ENCODE peak calls at places on chromosomes 2 and 18, in nine cellular contexts. J is psoas muscle, U is cardiac muscle cell, M is GM23338, S is uterus, V is heart left ventricle, F is endodermal cell, X is SK-N-SH, K is tibial nerve. O is an unnamed sample.

GRCh38 chr18:52054301-52054700 is 285.7 kb upstream of the DCC start:
- DNase-seq in M (no peak), K (no peak), J (no peak), S (no peak), F (no peak), X (no peak), V (no peak), U (no peak), O (no peak)

GRCh38 chr18:902179-902718 is 2.4 kb upstream of the ADCYAP1 start:
- DNase-seq in V (no peak), S (no peak), U (peak; percentile 69), K (no peak), X (no peak), M (peak; percentile 52), F (peak; percentile 59), J (no peak), O (no peak)

GRCh38 chr2:211879323-211879722 is 659.3 kb downstream of the ERBB4 start:
- DNase-seq in F (no peak), V (no peak), S (no peak), U (peak; percentile 0), M (peak; percentile 27), X (peak; percentile 10), J (no peak), K (no peak), O (no peak)

GRCh38 chr2:21438949-21439348 is 315.2 kb downstream of the TDRD15 start:
- DNase-seq in J (no peak), X (no peak), K (no peak), U (peak; percentile 1), M (no peak), S (no peak), V (no peak), F (no peak), O (peak; percentile 14)

GRCh38 chr2:16394072-16394985 is 271.3 kb downstream of the CYRIA start:
- DNase-seq in J (no peak), F (no peak), M (no peak), S (no peak), U (no peak), V (no peak), K (no peak), X (peak; percentile 62), O (no peak)

GRCh38 chr2:97714950-97715652 is 1.7 kb downstream of the ZAP70 start:
- DNase-seq in V (no peak), X (no peak), K (no peak), U (no peak), F (peak; percentile 48), S (no peak), J (no peak), M (no peak), O (no peak)

GRCh38 chr2:216950547-216950946 is 90.7 kb upstream of the TNP1 start:
- DNase-seq in M (no peak), S (no peak), U (no peak), F (no peak), X (no peak), V (no peak), J (no peak), K (no peak), O (no peak)

GRCh38 chr2:178449700-178450573 is 1.0 kb downstream of the PRKRA start:
- DNase-seq in F (no peak), M (no peak), X (no peak), J (no peak), K (no peak), U (peak; percentile 8), S (no peak), V (no peak), O (no peak)

GRCh38 chr2:160061533-160062282 is 707 bp downstream of the PLA2R1 start:
- DNase-seq in J (no peak), F (no peak), V (no peak), X (peak; percentile 32), S (peak; percentile 34), K (no peak), U (peak; percentile 25), M (peak; percentile 41), O (no peak)

GRCh38 chr2:96353606-96354095 is 18.1 kb downstream of the NCAPH start:
- DNase-seq in K (no peak), J (no peak), X (no peak), M (no peak), S (no peak), F (no peak), U (peak; percentile 41), V (peak; percentile 51), O (no peak)

GRCh38 chr18:23689616-23690504 is 607 bp downstream of the LAMA3 start:
- DNase-seq in U (no peak), X (no peak), F (peak; percentile 81), J (no peak), V (peak; percentile 13), S (peak; percentile 31), M (peak; percentile 47), K (no peak), O (no peak)

GRCh38 chr2:7730449-7730848 is 813.2 kb downstream of the RNF144A start:
- DNase-seq in F (no peak), V (no peak), K (no peak), X (no peak), J (no peak), S (no peak), U (no peak), M (no peak), O (no peak)

GRCh38 chr18:23059541-23060465 is 75.5 kb upstream of the CABLES1 start:
- DNase-seq in M (peak; percentile 37), X (no peak), U (no peak), V (no peak), F (peak; percentile 54), J (no peak), S (no peak), K (no peak), O (no peak)

GRCh38 chr2:237181844-237182243 is 96.2 kb downstream of the COPS8 start:
- DNase-seq in M (no peak), F (no peak), J (no peak), X (no peak), V (no peak), S (peak; percentile 74), U (peak; percentile 89), K (peak; percentile 47), O (peak; percentile 72)

GRCh38 chr2:236623816-236624215 is 54.2 kb downstream of the ACKR3 start:
- DNase-seq in K (no peak), F (no peak), V (no peak), M (peak; percentile 24), X (no peak), J (no peak), S (no peak), U (no peak), O (no peak)

GRCh38 chr18:76475450-76476203 is 19.4 kb downstream of the ZNF516 start:
- DNase-seq in V (no peak), X (peak; percentile 53), S (no peak), U (no peak), F (no peak), J (no peak), M (no peak), K (no peak), O (no peak)

GRCh38 chr2:188414412-188414811 is 122.7 kb downstream of the GULP1 start:
- DNase-seq in V (no peak), M (no peak), F (no peak), X (no peak), S (no peak), K (no peak), U (peak; percentile 62), J (no peak), O (no peak)

GRCh38 chr18:12657849-12658829 is at the start of gene SPIRE1:
- DNase-seq in X (peak; percentile 93), F (peak; percentile 83), M (peak; percentile 82), J (peak; percentile 76), U (peak; percentile 79), V (peak; percentile 82), S (peak; percentile 55), K (peak; percentile 24), O (no peak)

GRCh38 chr2:200421270-200421669 is 88.6 kb downstream of the KCTD18 start:
- DNase-seq in S (no peak), X (no peak), F (no peak), K (no peak), V (no peak), J (no peak), U (no peak), M (no peak), O (no peak)
- H3K36me3 ChIP-seq in S (no peaks in the 10 kb centered on the region), X (peaks cover 45% of the 10 kb centered on the region), F (peaks cover 50% of the 10 kb centered on the region), K (peaks cover 55% of the 10 kb centered on the region), V (peaks cover 52% of the 10 kb centered on the region), J (peaks cover 75% of the 10 kb centered on the region), U (peaks cover 3% of the 10 kb centered on the region), M (peaks cover 38% of the 10 kb centered on the region), O (no peaks in the 10 kb centered on the region)

DNA sequence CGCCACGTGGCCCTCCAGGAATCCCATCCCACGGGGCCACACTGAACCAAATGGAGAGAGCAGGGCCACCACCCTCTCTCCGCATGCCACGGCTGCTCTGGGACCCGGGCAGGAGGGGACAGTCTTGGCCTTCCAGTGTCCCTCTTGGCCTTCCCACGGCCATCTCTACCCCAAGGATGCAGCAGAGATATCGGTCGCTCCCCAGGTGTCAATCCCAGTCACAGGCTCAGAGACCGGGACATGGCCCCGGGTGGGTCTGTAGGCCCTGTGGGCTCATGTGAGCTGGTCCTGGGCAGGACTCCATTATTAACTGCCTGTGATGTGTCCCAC is 15.3 kb downstream of the CAPN10 start:
- DNase-seq in M (no peak), K (no peak), X (no peak), V (no peak), J (peak; percentile 4), U (no peak), S (no peak), F (no peak), O (no peak)
- TF ChIP-seq CTCF in M (no peak), K (no peak), X (no peak), V (no peak), J (no peak), U (no peak), S (no peak), F (no peak), O (no peak)

GRCh38 chr18:31877900-31878299 is 65.0 kb downstream of the TRAPPC8 start:
- DNase-seq in X (no peak), V (no peak), S (no peak), M (no peak), J (no peak), F (no peak), K (no peak), U (no peak), O (no peak)
- H3K36me3 ChIP-seq in X (peaks cover 26% of the 10 kb centered on the region), V (peaks cover 78% of the 10 kb centered on the region), S (no peaks in the 10 kb centered on the region), M (peaks cover 20% of the 10 kb centered on the region), J (peaks cover 51% of the 10 kb centered on the region), F (peaks cover 85% of the 10 kb centered on the region), K (peaks cover 90% of the 10 kb centered on the region), U (peaks cover 24% of the 10 kb centered on the region), O (no peaks in the 10 kb centered on the region)

GRCh38 chr18:5839102-5839501 is 56.2 kb downstream of the TMEM200C start:
- DNase-seq in V (no peak), M (no peak), X (no peak), J (no peak), F (no peak), S (no peak), U (no peak), K (no peak), O (no peak)

GRCh38 chr18:5842653-5843052 is 52.7 kb downstream of the TMEM200C start:
- DNase-seq in U (no peak), X (no peak), K (no peak), F (no peak), J (no peak), V (no peak), M (peak; percentile 26), S (no peak), O (no peak)

DNA sequence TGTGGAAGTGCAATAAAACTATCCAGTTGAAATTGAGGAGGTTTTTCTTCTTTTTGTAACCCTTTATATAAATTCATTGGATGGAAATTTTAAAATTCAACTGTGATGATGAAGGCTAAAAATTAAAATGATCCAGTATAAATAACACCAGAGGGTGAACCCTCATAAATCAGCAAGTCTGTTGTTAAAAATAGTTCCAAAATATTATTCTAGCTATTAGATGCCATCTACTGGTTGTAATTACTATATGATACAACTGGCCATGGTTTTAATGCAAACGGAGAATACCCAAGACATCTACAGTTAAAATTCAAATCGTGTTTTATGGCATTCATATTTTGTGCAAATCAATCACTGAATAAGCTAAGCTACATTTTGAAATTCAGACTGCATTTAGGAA is 53.8 kb downstream of the TMEM200C start:
- DNase-seq in V (no peak), U (no peak), J (no peak), K (no peak), F (no peak), X (no peak), M (no peak), S (no peak), O (no peak)
- TF ChIP-seq CTCF in V (no peak), U (no peak), J (no peak), K (no peak), F (no peak), X (peak; percentile 34), M (no peak), S (no peak), O (no peak)